ENCODE peak calls at places on chromosomes 6 and 20, in four cellular contexts. K is AG09309, O is NAMALWA, F is non-pigmented ciliary epithelial cell. S is an unnamed sample.

GRCh38 chr20:19973920-19974620 is 43.1 kb upstream of the NAA20 start:
- DNase-seq in K (no peak), O (no peak), F (no peak), S (peak; percentile 51)

GRCh38 chr6:12298995-12299394 is 8.8 kb downstream of the EDN1 start:
- DNase-seq in K (no peak), O (no peak), F (no peak), S (no peak)

GRCh38 chr6:166629628-166630027 is 2.6 kb upstream of the RPS6KA2 start:
- DNase-seq in K (peak; percentile 78), O (no peak), F (peak; percentile 49), S (no peak)

GRCh38 chr20:62378215-62378614 is 8.7 kb upstream of the RPS21 start:
- DNase-seq in K (no peak), O (no peak), F (no peak), S (no peak)

GRCh38 chr6:166244353-166245045 is 63.7 kb downstream of the PRR18 start:
- DNase-seq in K (no peak), O (no peak), F (no peak), S (no peak)

GRCh38 chr6:359261-360035 is 32.1 kb upstream of the IRF4 start:
- DNase-seq in K (no peak), O (no peak), F (no peak), S (no peak)

GRCh38 chr6:169859401-169859977 is 108.1 kb downstream of the ERMARD start:
- DNase-seq in K (no peak), O (no peak), F (no peak), S (no peak)

GRCh38 chr6:157631838-157632237 is 191.2 kb upstream of the SNX9 start:
- DNase-seq in K (no peak), O (no peak), F (no peak), S (no peak)

GRCh38 chr20:55469074-55469473 is 536.2 kb downstream of the CBLN4 start:
- DNase-seq in K (no peak), O (no peak), F (no peak), S (no peak)

GRCh38 chr6:10411915-10412164 is 3.0 kb downstream of the TFAP2A start:
- DNase-seq in K (no peak), O (no peak), F (no peak), S (no peak)

GRCh38 chr6:75489025-75489424 is 4.6 kb downstream of the FILIP1 start:
- DNase-seq in K (no peak), O (no peak), F (no peak), S (no peak)

GRCh38 chr6:32196682-32197616 is 4.5 kb upstream of the GPSM3 start:
- DNase-seq in K (no peak), O (no peak), F (no peak), S (no peak)

GRCh38 chr6:158674342-158674969 is 24.6 kb downstream of the SYTL3 start:
- DNase-seq in K (no peak), O (no peak), F (no peak), S (no peak)

GRCh38 chr20:54763366-54763765 is 288.0 kb downstream of the DOK5 start:
- DNase-seq in K (no peak), O (no peak), F (no peak), S (no peak)

GRCh38 chr6:50141100-50141499 is 91.4 kb upstream of the DEFB112 start:
- DNase-seq in K (no peak), O (no peak), F (no peak), S (no peak)

GRCh38 chr20:15740046-15740775 is 833.0 kb downstream of the KIF16B start:
- DNase-seq in K (no peak), O (no peak), F (no peak), S (no peak)

GRCh38 chr20:1802385-1803215 is 92.6 kb upstream of the SIRPA start:
- DNase-seq in K (no peak), O (peak; percentile 58), F (no peak), S (no peak)

GRCh38 chr20:3173582-3174441 is 463 bp upstream of the LZTS3 start:
- DNase-seq in K (no peak), O (peak; percentile 91), F (no peak), S (no peak)

GRCh38 chr6:41257369-41258195 is 28.9 kb downstream of the TREM1 start:
- DNase-seq in K (peak; percentile 53), O (no peak), F (peak; percentile 49), S (peak; percentile 35)

GRCh38 chr6:134299236-134299635 is 18.7 kb downstream of the SGK1 start:
- DNase-seq in K (no peak), O (no peak), F (peak; percentile 43), S (no peak)

GRCh38 chr6:110255356-110255755 is 75.1 kb downstream of the CDC40 start:
- DNase-seq in K (no peak), O (peak; percentile 26), F (peak; percentile 8), S (no peak)

GRCh38 chr6:105453968-105454367 is 51.1 kb upstream of the PREP start:
- DNase-seq in K (no peak), O (no peak), F (no peak), S (no peak)

GRCh38 chr20:56467969-56468316 is 484 bp upstream of the RTF2 start:
- DNase-seq in K (no peak), O (no peak), F (no peak), S (no peak)

S was measured in BJ.